ENCODE peak calls at places on chromosomes 6 and 20, in five cellular contexts. O is psoas muscle, M is stomach, W is Peyer's patch, U is PC-9. V is an unnamed sample.

GRCh38 chr6:14059791-14060436 is 57.7 kb upstream of the CD83 start:
- DNase-seq in O (no peak), M (peak; percentile 29), W (peak; percentile 69), U (peak; percentile 61), V (no peak)

GRCh38 chr6:34174846-34175399 is 29.0 kb upstream of the GRM4 start:
- DNase-seq in O (no peak), M (peak; percentile 7), W (peak; percentile 33), U (no peak), V (no peak)

GRCh38 chr20:62133051-62133845 is 9.9 kb downstream of the PSMA7 start:
- DNase-seq in O (peak; percentile 64), M (no peak), W (no peak), U (no peak), V (no peak)

GRCh38 chr6:109877028-109877726 is 100.9 kb upstream of the GPR6 start:
- DNase-seq in O (no peak), M (no peak), W (no peak), U (no peak), V (no peak)

GRCh38 chr6:149107520-149107919 is 210.0 kb upstream of the TAB2 start:
- DNase-seq in O (no peak), M (no peak), W (no peak), U (no peak), V (no peak)

GRCh38 chr6:168050225-168050796 is 28.7 kb downstream of the FRMD1 start:
- DNase-seq in O (no peak), M (no peak), W (no peak), U (no peak), V (no peak)

GRCh38 chr6:111764238-111765182 is 108.7 kb downstream of the FYN start:
- DNase-seq in O (no peak), M (no peak), W (peak; percentile 85), U (no peak), V (no peak)

GRCh38 chr6:116265081-116265829 is 11.4 kb upstream of the TSPYL4 start:
- DNase-seq in O (no peak), M (peak; percentile 64), W (peak; percentile 45), U (peak; percentile 34), V (no peak)

GRCh38 chr6:133504761-133505160 is 263.6 kb downstream of the EYA4 start:
- DNase-seq in O (no peak), M (no peak), W (no peak), U (no peak), V (no peak)

GRCh38 chr6:90508753-90509152 is 78.1 kb downstream of the MAP3K7 start:
- DNase-seq in O (no peak), M (no peak), W (no peak), U (no peak), V (no peak)

GRCh38 chr20:53547664-53548239 is 45.9 kb downstream of the ZNF217 start:
- DNase-seq in O (no peak), M (peak; percentile 33), W (no peak), U (peak; percentile 12), V (peak; percentile 18)

GRCh38 chr6:148317739-148318138 is 24.9 kb upstream of the SASH1 start:
- DNase-seq in O (no peak), M (no peak), W (no peak), U (no peak), V (no peak)

GRCh38 chr20:63746766-63747315 is 7.3 kb downstream of the SLC2A4RG start:
- DNase-seq in O (peak; percentile 55), M (no peak), W (no peak), U (no peak), V (no peak)

GRCh38 chr6:109595998-109596397 is 95.0 kb downstream of the AK9 start:
- DNase-seq in O (no peak), M (no peak), W (no peak), U (peak; percentile 3), V (no peak)

GRCh38 chr20:64058536-64058935 is 4.5 kb upstream of the TCEA2 start:
- DNase-seq in O (no peak), M (peak; percentile 48), W (no peak), U (no peak), V (no peak)

GRCh38 chr6:144546807-144547206 is 261.7 kb downstream of the UTRN start:
- DNase-seq in O (no peak), M (no peak), W (no peak), U (no peak), V (no peak)

GRCh38 chr6:144548525-144548924 is 263.4 kb downstream of the UTRN start:
- DNase-seq in O (no peak), M (no peak), W (no peak), U (no peak), V (no peak)

GRCh38 chr6:144547409-144547808 is 262.3 kb downstream of the UTRN start:
- DNase-seq in O (no peak), M (no peak), W (no peak), U (no peak), V (no peak)

GRCh38 chr6:144544266-144544830 is 259.2 kb downstream of the UTRN start:
- DNase-seq in O (no peak), M (no peak), W (no peak), U (no peak), V (no peak)

GRCh38 chr6:144543006-144543871 is 258.1 kb downstream of the UTRN start:
- DNase-seq in O (no peak), M (no peak), W (no peak), U (peak; percentile 60), V (no peak)
- H3K36me3 ChIP-seq in O (peaks cover 72% of the 10 kb centered on the region), M (peaks cover 94% of the 10 kb centered on the region), W (peaks cover 30% of the 10 kb centered on the region), U (peaks cover 5% of the 10 kb centered on the region), V (peaks cover 4% of the 10 kb centered on the region)

DNA sequence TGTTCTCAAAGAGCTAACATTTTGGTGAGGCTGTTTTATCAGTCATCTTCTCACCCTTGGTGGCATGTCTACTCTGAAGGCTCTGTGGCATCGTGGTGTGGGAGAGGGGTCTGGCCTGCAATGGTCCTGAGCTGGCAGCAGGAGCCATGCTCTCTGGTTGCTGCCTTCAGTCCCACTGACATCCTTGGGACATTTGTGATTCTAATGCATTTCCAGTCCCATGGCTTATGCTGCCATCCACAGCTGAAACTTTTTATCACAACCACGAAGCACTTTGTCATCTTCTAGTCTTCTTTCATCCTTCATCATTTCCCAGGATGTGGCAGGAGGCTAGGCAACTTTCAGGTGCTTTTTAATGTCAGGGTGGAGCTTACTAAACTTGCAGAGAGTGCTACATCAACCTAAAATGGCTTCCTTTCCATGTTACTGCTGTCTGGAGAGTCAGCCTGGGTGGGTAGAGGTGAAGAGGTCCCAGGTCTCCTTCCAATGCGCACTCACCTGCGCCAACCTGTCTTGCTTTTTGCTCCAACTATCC is 77.1 kb downstream of the GPR63 start:
- DNase-seq in O (no peak), M (no peak), W (no peak), U (no peak), V (no peak)
- TF ChIP-seq CTCF in O (no peak), M (no peak), W (no peak), U (no peak), V (no peak)

GRCh38 chr20:36496707-36497669 is 44.3 kb upstream of the MYL9 start:
- DNase-seq in O (no peak), M (no peak), W (peak; percentile 43), U (no peak), V (no peak)
- H3K36me3 ChIP-seq in O (peaks cover 62% of the 10 kb centered on the region), M (peaks cover 61% of the 10 kb centered on the region), W (peaks cover 62% of the 10 kb centered on the region), U (no peaks in the 10 kb centered on the region), V (peaks cover 42% of the 10 kb centered on the region)

DNA sequence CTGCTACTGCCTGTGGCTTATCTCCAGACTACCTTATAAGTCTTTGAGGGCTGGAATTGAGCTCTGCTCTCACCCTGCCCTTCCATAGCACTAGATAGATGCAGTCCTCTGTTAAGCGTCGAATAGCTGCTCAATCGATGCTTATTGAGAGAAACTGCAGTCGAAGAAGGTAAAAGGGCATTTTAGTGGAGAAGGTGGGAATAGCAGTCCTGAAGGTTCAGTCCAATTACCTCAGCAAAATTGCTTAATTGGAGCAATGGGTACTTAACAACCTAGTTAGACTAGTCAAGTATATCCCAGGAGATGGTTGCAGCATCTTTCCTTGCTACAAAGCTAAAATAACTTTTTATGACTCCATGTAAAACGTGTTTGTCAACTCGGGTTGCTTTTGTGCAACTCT is 66.8 kb upstream of the NT5E start:
- DNase-seq in O (no peak), M (no peak), W (no peak), U (no peak), V (no peak)
- TF ChIP-seq CTCF in O (no peak), M (no peak), W (no peak), U (no peak), V (no peak)